ENCODE peak calls at places on chromosomes 6 and 20, in nine cellular contexts. W is mucosa of descending colon, O is astrocyte of the spinal cord, E is left ventricle myocardium inferior, A is bronchial epithelial cell, V is epithelial cell of esophagus, K is thoracic aorta, M is tibial nerve, H is neuronal stem cell. R is an unnamed sample.

GRCh38 chr6:38713812-38714211 is 1.3 kb upstream of the DNAH8 start:
- DNase-seq in O (no peak), K (no peak), A (peak), V (peak), E (no peak), W (peak), H (no peak), M (no peak), R (no peak)

GRCh38 chr20:18267815-18268214 is 20.5 kb upstream of the ZNF133 start:
- DNase-seq in A (no peak), M (no peak), V (no peak), E (no peak), H (peak), W (no peak), K (no peak), O (no peak), R (no peak)

GRCh38 chr6:160348209-160348551 is at the start of gene SLC22A3:
- DNase-seq in A (no peak), M (no peak), V (peak), E (peak), H (peak), O (no peak), W (peak), K (no peak), R (peak)

GRCh38 chr6:10347561-10348327 is 67.1 kb downstream of the TFAP2A start:
- DNase-seq in E (no peak), K (no peak), V (peak), A (peak), H (no peak), M (no peak), O (no peak), W (no peak), R (no peak)

GRCh38 chr6:35040398-35040797 is 100.7 kb downstream of the TCP11 start:
- DNase-seq in E (no peak), W (no peak), M (no peak), H (no peak), O (no peak), K (no peak), A (no peak), V (no peak), R (no peak)

GRCh38 chr20:10510216-10510615 is 75.1 kb downstream of the SLX4IP start:
- DNase-seq in A (no peak), H (no peak), O (no peak), E (no peak), V (no peak), K (no peak), W (no peak), M (no peak), R (no peak)

GRCh38 chr20:10856237-10856636 is 182.4 kb upstream of the JAG1 start:
- DNase-seq in K (no peak), M (no peak), A (no peak), H (no peak), O (no peak), E (no peak), V (no peak), W (peak), R (no peak)

GRCh38 chr6:147779624-147780023 is 271.1 kb downstream of the SAMD5 start:
- DNase-seq in E (no peak), M (no peak), O (no peak), W (no peak), K (no peak), V (no peak), A (no peak), H (no peak), R (no peak)

GRCh38 chr6:7389162-7389450 is 436 bp downstream of the CAGE1 start:
- DNase-seq in W (no peak), M (no peak), H (no peak), O (no peak), V (peak), E (no peak), K (peak), A (peak), R (peak)

GRCh38 chr6:131949909-131950766 is 1.0 kb downstream of the CCN2 start:
- DNase-seq in W (peak), A (peak), K (peak), V (peak), O (peak), H (peak), E (peak), M (peak), R (peak)

DNA sequence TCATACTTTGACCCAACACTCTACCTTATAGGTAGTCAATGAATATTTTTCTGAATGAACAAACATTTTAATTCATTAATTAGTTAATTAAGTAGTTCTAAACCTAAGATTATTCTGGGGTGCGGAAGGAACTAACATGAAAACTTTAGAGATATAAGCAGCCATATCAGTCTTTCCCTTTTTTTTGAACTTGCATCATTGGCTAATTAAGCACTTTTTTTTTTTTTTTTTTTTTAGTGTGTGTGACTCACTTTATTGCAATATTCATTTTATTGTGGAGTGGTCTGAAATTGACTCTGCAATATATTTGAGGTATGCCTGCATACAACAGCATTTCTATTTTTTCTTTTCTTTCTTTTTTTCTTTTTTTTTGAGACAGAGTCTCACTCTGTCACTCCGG is 21.8 kb upstream of the AMD1 start:
- DNase-seq in W (no peak), M (no peak), H (no peak), O (no peak), E (no peak), A (no peak), V (no peak), K (no peak), R (no peak)
- H3K4me3 ChIP-seq in W (no peak), M (no peak), H (no peak), O (no peak), E (no peak), A (no peak), V (no peak), K (no peak), R (no peak)

GRCh38 chr6:24933266-24933665 is 2.5 kb downstream of the RIPOR2 start:
- DNase-seq in H (no peak), O (no peak), K (no peak), M (no peak), A (no peak), W (no peak), V (no peak), E (no peak), R (no peak)
- H3K4me3 ChIP-seq in H (no peak), O (no peak), K (no peak), M (no peak), A (no peak), W (no peak), V (no peak), E (no peak), R (no peak)

DNA sequence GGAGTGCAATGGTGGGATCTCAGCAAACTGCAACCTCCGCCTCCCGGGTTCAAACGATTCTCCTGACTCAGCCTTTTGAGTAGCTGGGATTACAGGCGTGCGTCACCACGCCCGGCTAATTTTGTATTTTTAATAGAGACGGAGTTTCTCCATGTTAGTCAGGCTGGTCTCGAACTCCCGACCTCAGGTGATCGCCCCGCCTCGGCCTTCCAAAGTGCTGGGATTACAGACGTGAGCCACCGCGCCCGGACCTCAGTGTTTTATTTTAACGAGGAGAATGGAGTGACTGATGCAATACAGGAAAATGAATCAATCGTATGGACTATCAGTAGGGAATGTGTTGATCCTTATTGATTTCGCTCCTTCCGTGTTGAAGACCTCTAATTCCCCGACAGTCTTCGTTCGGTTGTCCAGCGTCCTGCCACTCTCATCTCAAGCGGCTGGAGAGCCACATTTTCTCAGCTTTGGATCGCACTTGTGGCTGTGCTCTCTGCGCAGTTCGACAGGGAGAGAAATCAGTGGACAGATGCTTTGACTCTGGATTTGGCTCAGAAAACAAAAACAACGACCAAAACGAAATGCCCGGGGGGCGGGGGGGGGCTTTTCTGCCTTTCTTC is 166.2 kb downstream of the TRIM27 start:
- DNase-seq in E (no peak), V (peak), W (no peak), A (no peak), M (no peak), O (no peak), H (no peak), K (no peak), R (no peak)
- H3K4me3 ChIP-seq in E (no peak), V (peak), W (no peak), A (peak), M (no peak), O (peak), H (peak), K (no peak), R (no peak)

GRCh38 chr20:14336667-14337066 is 745 bp downstream of the FLRT3 start:
- DNase-seq in V (peak), E (no peak), W (peak), K (no peak), O (no peak), H (no peak), M (no peak), A (no peak), R (peak)
- H3K4me3 ChIP-seq in V (peak), E (peak), W (no peak), K (peak), O (peak), H (peak), M (peak), A (peak), R (peak)

GRCh38 chr6:107554918-107555317 is 65.0 kb downstream of the SOBP start:
- DNase-seq in H (no peak), M (no peak), A (no peak), V (no peak), W (no peak), E (no peak), K (no peak), O (no peak), R (no peak)

GRCh38 chr6:107554326-107554725 is 64.4 kb downstream of the SOBP start:
- DNase-seq in O (no peak), E (no peak), W (no peak), A (no peak), K (no peak), H (no peak), V (no peak), M (no peak), R (no peak)

GRCh38 chr6:107557698-107558097 is 67.8 kb downstream of the SOBP start:
- DNase-seq in K (no peak), E (no peak), A (no peak), M (no peak), H (no peak), O (no peak), V (no peak), W (no peak), R (no peak)

GRCh38 chr6:107550906-107551305 is 61.0 kb downstream of the SOBP start:
- DNase-seq in W (no peak), H (no peak), V (no peak), K (no peak), A (no peak), O (no peak), M (no peak), E (no peak), R (no peak)

DNA sequence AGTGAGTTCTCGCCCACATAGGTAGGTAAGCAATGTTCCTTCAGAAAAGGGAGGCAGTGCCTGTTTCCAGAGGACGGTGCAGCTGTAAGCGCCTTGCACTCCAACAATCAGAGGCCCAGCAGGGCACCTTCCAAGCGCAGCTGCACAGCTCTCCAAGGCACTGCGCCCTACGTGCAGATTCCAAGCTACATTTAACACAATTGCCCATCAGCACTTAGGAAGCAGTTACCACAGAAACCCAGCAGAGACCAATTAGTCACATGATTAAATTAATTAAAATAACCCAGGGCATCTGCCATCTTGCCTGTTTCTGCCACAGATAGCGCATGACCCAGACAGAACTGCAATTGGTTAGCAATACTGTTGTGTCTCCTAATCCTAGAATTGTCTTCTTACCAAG is 65.5 kb downstream of the SOBP start:
- DNase-seq in W (no peak), K (no peak), H (no peak), O (no peak), M (no peak), E (no peak), V (no peak), A (no peak), R (no peak)
- H3K4me3 ChIP-seq in W (no peak), K (no peak), H (no peak), O (no peak), M (no peak), E (no peak), V (no peak), A (no peak), R (no peak)

DNA sequence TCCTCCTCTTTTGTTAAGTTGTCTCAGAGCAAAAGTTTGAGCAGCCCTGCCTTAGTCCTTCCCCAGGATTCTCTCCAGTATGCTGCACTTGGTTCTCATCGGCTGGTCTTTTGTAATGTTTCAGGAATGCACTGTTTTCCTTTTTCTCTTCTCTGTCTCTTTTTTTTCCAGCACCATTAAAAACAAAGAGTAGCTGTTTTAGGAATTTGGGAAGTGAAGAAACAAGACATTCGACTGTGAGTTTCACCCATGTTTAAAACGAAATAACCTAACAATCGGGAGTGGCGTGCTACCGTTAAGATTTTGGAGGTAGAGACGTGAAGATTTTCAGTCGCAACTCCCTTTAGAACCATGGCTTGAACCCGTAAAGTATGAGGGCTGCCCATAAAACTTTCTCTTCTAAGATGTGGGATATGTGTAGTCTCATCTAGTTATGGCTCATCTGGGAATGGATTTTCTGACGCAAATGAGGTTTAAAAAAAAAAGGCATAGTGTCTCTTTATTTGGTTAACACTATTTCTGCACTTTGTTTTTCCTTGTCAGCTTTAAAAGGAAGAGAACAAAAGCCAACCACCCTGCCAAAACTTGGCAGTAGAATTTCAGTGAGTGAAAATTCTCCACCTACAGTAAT is 35.9 kb upstream of the RAB23 start:
- DNase-seq in M (no peak), E (no peak), A (no peak), V (no peak), W (no peak), O (peak), K (no peak), H (no peak), R (no peak)
- H3K4me3 ChIP-seq in M (no peak), E (peak), A (no peak), V (no peak), W (no peak), O (no peak), K (peak), H (no peak), R (no peak)

R was measured in pancreas.